ENCODE peak calls at places on chromosomes 12 and 14, in ten cellular contexts. O, H, W, S, V, P, T, K, I and R are unnamed samples.

GRCh38 chr14:95440496-95440895 is 76.0 kb downstream of the SYNE3 start:
- DNase-seq in O (no peak), H (no peak), W (no peak), S (no peak), V (no peak), P (no peak), T (no peak), K (no peak), I (no peak), R (no peak)

GRCh38 chr12:1103051-1103450 is 112.0 kb downstream of the ERC1 start:
- DNase-seq in O (no peak), H (no peak), W (no peak), S (no peak), V (no peak), P (no peak), T (no peak), K (no peak), I (no peak), R (no peak)

GRCh38 chr12:13425766-13426165 is 229.2 kb downstream of the EMP1 start:
- DNase-seq in O (no peak), H (no peak), W (no peak), S (no peak), V (no peak), P (peak; percentile 66), T (no peak), K (no peak), I (peak; percentile 81), R (no peak)

GRCh38 chr12:92929957-92930356 is 862 bp upstream of the EEA1 start:
- DNase-seq in O (no peak), H (no peak), W (no peak), S (no peak), V (no peak), P (no peak), T (no peak), K (no peak), I (peak; percentile 11), R (no peak)

GRCh38 chr14:89833120-89833521 is 121.4 kb downstream of the EFCAB11 start:
- DNase-seq in O (no peak), H (no peak), W (no peak), S (no peak), V (no peak), P (no peak), T (no peak), K (no peak), I (no peak), R (no peak)

GRCh38 chr14:20748439-20748838 is 2.8 kb downstream of the EDDM3A start:
- DNase-seq in O (no peak), H (no peak), W (no peak), S (no peak), V (no peak), P (no peak), T (no peak), K (no peak), I (no peak), R (no peak)

GRCh38 chr14:71524321-71524982 is 407.8 kb upstream of the RGS6 start:
- DNase-seq in O (peak; percentile 27), H (no peak), W (no peak), S (no peak), V (no peak), P (no peak), T (no peak), K (no peak), I (no peak), R (peak; percentile 9)

GRCh38 chr12:46470039-46470627 is 97.6 kb upstream of the SLC38A2 start:
- DNase-seq in O (no peak), H (no peak), W (peak; percentile 53), S (no peak), V (no peak), P (no peak), T (no peak), K (no peak), I (no peak), R (no peak)

GRCh38 chr14:49882826-49883694 is 9.8 kb upstream of the ARF6 start:
- DNase-seq in O (no peak), H (no peak), W (no peak), S (no peak), V (no peak), P (peak; percentile 88), T (no peak), K (no peak), I (no peak), R (no peak)

GRCh38 chr12:100755186-100755585 is 39.4 kb upstream of the ANO4 start:
- DNase-seq in O (no peak), H (no peak), W (no peak), S (no peak), V (no peak), P (no peak), T (no peak), K (no peak), I (no peak), R (no peak)

GRCh38 chr14:30874120-30874998 is at the start of gene COCH:
- DNase-seq in O (peak; percentile 86), H (peak; percentile 80), W (peak; percentile 51), S (no peak), V (peak; percentile 2), P (no peak), T (no peak), K (no peak), I (no peak), R (peak; percentile 82)

GRCh38 chr14:94612580-94613554 is 676 bp downstream of the SERPINA3 start:
- DNase-seq in O (no peak), H (no peak), W (peak; percentile 15), S (no peak), V (no peak), P (no peak), T (no peak), K (peak; percentile 73), I (no peak), R (no peak)

GRCh38 chr14:37901978-37902377 is 305.7 kb upstream of the SSTR1 start:
- DNase-seq in O (no peak), H (no peak), W (no peak), S (no peak), V (no peak), P (peak; percentile 4), T (no peak), K (no peak), I (no peak), R (no peak)

GRCh38 chr12:53825246-53826081 is 73.7 kb upstream of the CISTR start:
- DNase-seq in O (no peak), H (no peak), W (no peak), S (no peak), V (no peak), P (peak; percentile 42), T (no peak), K (no peak), I (no peak), R (no peak)

GRCh38 chr12:104456417-104456949 is at the start of gene CHST11:
- DNase-seq in O (peak; percentile 94), H (peak; percentile 56), W (peak; percentile 82), S (peak; percentile 52), V (peak; percentile 61), P (peak; percentile 33), T (peak; percentile 85), K (peak; percentile 72), I (peak; percentile 94), R (peak; percentile 92)

GRCh38 chr12:87323369-87323768 is 705.8 kb downstream of the C12orf50 start:
- DNase-seq in O (no peak), H (no peak), W (no peak), S (no peak), V (no peak), P (peak; percentile 16), T (no peak), K (no peak), I (peak; percentile 82), R (no peak)

GRCh38 chr12:127297327-127297726 is 969.6 kb upstream of the TMEM132C start:
- DNase-seq in O (no peak), H (no peak), W (no peak), S (no peak), V (no peak), P (no peak), T (no peak), K (no peak), I (no peak), R (no peak)

GRCh38 chr12:52347016-52347415 is 20.3 kb downstream of the KRT85 start:
- DNase-seq in O (no peak), H (no peak), W (peak; percentile 15), S (no peak), V (no peak), P (no peak), T (no peak), K (no peak), I (no peak), R (no peak)

GRCh38 chr14:51188566-51189185 is 51.4 kb upstream of the TMX1 start:
- DNase-seq in O (no peak), H (no peak), W (no peak), S (no peak), V (no peak), P (no peak), T (no peak), K (no peak), I (no peak), R (no peak)

GRCh38 chr14:66069830-66070541 is 416.2 kb upstream of the CCDC196 start:
- DNase-seq in O (no peak), H (no peak), W (no peak), S (no peak), V (no peak), P (peak; percentile 3), T (no peak), K (no peak), I (no peak), R (no peak)

GRCh38 chr12:103560604-103561101 is 26.4 kb upstream of the STAB2 start:
- DNase-seq in O (no peak), H (no peak), W (no peak), S (no peak), V (no peak), P (peak; percentile 99), T (no peak), K (no peak), I (peak; percentile 95), R (no peak)

GRCh38 chr14:38866461-38866860 is 236.6 kb downstream of the SEC23A start:
- DNase-seq in O (no peak), H (peak; percentile 8), W (no peak), S (no peak), V (no peak), P (no peak), T (no peak), K (no peak), I (no peak), R (no peak)